ENCODE peak calls at places on chromosomes 12 and 14, in four cellular contexts. I, S, O and L are unnamed samples.

GRCh38 chr14:54261283-54261682 is 135.5 kb upstream of the CDKN3 start:
- DNase-seq in S (no peak), I (no peak), O (no peak), L (no peak)

GRCh38 chr14:53599221-53599945 is 357.2 kb downstream of the BMP4 start:
- DNase-seq in O (no peak), S (no peak), I (no peak), L (no peak)

GRCh38 chr12:39780527-39781446 is 161.2 kb upstream of the ABCD2 start:
- DNase-seq in S (no peak), O (no peak), I (no peak), L (no peak)

GRCh38 chr14:33589334-33589733 is 361.5 kb downstream of the EGLN3 start:
- DNase-seq in O (no peak), I (peak), S (no peak), L (no peak)

GRCh38 chr14:68440776-68441175 is 352.1 kb downstream of the ZFP36L1 start:
- DNase-seq in O (no peak), I (no peak), S (no peak), L (no peak)

GRCh38 chr12:52658196-52658595 is 6.2 kb upstream of the KRT2 start:
- DNase-seq in I (no peak), O (no peak), S (no peak), L (no peak)

GRCh38 chr12:106106129-106106566 is 32.6 kb downstream of the NUAK1 start:
- DNase-seq in I (no peak), O (no peak), S (no peak), L (no peak)

GRCh38 chr14:48251290-48251689 is 575.9 kb upstream of the MDGA2 start:
- DNase-seq in S (no peak), I (no peak), O (no peak), L (no peak)